ENCODE peak calls at places on chromosome 17, in ten cellular contexts. C, G, H, Z, I, S, N, B, W and Q are unnamed samples.

GRCh38 chr17:7266784-7267183 is 4.5 kb upstream of the CLDN7 start:
- DNase-seq in C (no peak), Z (no peak), W (no peak), I (no peak), H (peak; percentile 36), B (no peak), S (no peak), G (no peak), N (no peak), Q (no peak)

GRCh38 chr17:73393962-73394361 is 82.2 kb upstream of the CDC42EP4 start:
- DNase-seq in H (no peak), I (no peak), Z (no peak), C (no peak), N (no peak), S (no peak), G (no peak), B (no peak), W (no peak), Q (no peak)

GRCh38 chr17:79777166-79777843 is 643 bp upstream of the CBX2 start:
- DNase-seq in H (no peak), C (peak; percentile 52), S (peak; percentile 20), I (peak; percentile 77), G (no peak), Z (no peak), B (peak; percentile 83), W (peak; percentile 54), N (no peak), Q (peak; percentile 35)

GRCh38 chr17:55442953-55443683 is 21.5 kb upstream of the MMD start:
- DNase-seq in Z (no peak), S (no peak), I (no peak), W (no peak), N (no peak), C (no peak), G (no peak), H (peak; percentile 49), B (no peak), Q (no peak)

GRCh38 chr17:32494621-32495346 is 8.0 kb downstream of the CDK5R1 start:
- DNase-seq in G (peak; percentile 66), C (no peak), H (no peak), N (no peak), B (no peak), Z (no peak), I (no peak), S (no peak), W (no peak), Q (no peak)

GRCh38 chr17:42891539-42892152 is 9.0 kb upstream of the G6PC1 start:
- DNase-seq in I (no peak), G (peak; percentile 81), B (peak; percentile 57), S (no peak), C (peak; percentile 38), H (no peak), Z (no peak), W (no peak), N (no peak), Q (no peak)

GRCh38 chr17:66938656-66939055 is 25.9 kb upstream of the CACNG4 start:
- DNase-seq in H (no peak), S (no peak), B (no peak), I (no peak), Z (no peak), G (no peak), W (no peak), C (no peak), N (no peak), Q (no peak)

GRCh38 chr17:71975331-71975801 is 145.5 kb upstream of the SOX9 start:
- DNase-seq in G (peak; percentile 86), N (no peak), B (no peak), C (peak; percentile 75), H (peak; percentile 48), S (no peak), I (no peak), Z (no peak), W (peak; percentile 13), Q (no peak)

GRCh38 chr17:44807093-44807816 is 22.8 kb downstream of the GJC1 start:
- DNase-seq in G (no peak), C (no peak), Z (no peak), I (no peak), W (no peak), H (no peak), S (no peak), N (no peak), B (no peak), Q (no peak)

GRCh38 chr17:74566132-74566753 is 1.1 kb downstream of the CD300H start:
- DNase-seq in S (peak; percentile 33), G (no peak), W (peak; percentile 18), I (peak; percentile 63), C (peak; percentile 39), N (no peak), Z (peak; percentile 29), H (no peak), B (no peak), Q (peak; percentile 31)

GRCh38 chr17:80441133-80441578 is 26.2 kb downstream of the ENDOV start:
- DNase-seq in N (no peak), C (no peak), W (no peak), H (no peak), S (peak; percentile 43), G (no peak), B (peak; percentile 74), I (peak; percentile 65), Z (peak; percentile 53), Q (peak; percentile 56)

GRCh38 chr17:59853168-59853918 is 39.4 kb downstream of the TUBD1 start:
- DNase-seq in W (peak; percentile 80), Z (peak; percentile 43), N (peak; percentile 34), C (peak; percentile 83), H (peak; percentile 80), G (peak; percentile 46), B (no peak), S (peak; percentile 44), I (peak; percentile 95), Q (peak; percentile 50)

GRCh38 chr17:62001105-62001504 is 64.0 kb downstream of the MED13 start:
- DNase-seq in Z (no peak), C (no peak), I (no peak), N (no peak), H (no peak), S (no peak), G (no peak), W (no peak), B (no peak), Q (no peak)

GRCh38 chr17:68011199-68011665 is 15.0 kb upstream of the C17orf58 start:
- DNase-seq in H (no peak), I (peak; percentile 77), G (no peak), C (peak; percentile 75), N (peak; percentile 57), S (peak; percentile 63), B (no peak), Z (peak; percentile 44), W (peak; percentile 56), Q (no peak)
- H3K4me3 ChIP-seq in H (no peak overlapping the region), I (peak overlapping the region; percentile 47), G (no peak overlapping the region), C (no peak overlapping the region), N (no peak overlapping the region), S (peak overlapping the region; percentile 31), B (no peak overlapping the region), Z (peak overlapping the region; percentile 37), W (no peak overlapping the region), Q (peak overlapping the region; percentile 48)

DNA sequence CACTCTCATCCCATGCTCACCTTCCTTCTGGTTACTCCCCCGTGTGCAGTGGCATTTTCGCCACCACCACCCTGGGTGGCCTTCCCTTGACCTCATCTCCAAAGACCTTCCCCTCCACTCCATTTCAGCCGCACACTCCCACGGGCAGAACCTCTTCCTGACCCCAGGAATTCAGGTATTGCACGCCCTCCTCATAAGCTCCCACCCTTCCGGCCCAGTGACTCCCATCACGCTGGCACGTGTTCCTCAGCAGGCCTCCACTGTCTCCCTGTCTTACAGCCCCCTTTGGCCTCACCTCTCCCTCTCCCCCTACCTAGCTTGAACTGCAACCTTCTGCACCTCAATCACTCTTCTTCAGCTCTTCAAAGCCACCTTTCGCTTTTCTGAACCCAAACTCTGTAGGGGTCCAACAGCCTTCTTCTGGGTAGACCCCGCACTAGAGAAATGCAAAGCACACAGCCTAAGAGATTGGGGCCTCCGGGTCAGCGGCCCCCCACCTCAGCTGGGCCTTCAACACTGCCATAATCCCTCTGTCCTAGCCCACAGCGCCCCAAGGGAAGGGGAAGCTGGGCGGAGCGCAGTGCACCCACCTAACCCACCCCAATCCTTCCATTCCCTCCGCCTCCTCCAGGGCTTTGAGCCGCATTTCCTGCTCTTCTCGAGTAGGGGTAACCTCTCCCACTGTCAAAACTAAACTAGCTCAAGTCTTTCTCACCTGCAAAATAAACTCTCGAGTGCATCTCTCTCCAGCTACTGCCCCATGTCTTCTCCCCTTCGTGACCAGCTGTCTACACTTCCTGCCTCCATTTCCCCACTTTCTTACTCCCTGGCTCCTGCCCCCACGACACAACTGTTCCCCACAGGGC is 1.7 kb upstream of the TMEM97 start:
- DNase-seq in B (no peak), G (no peak), W (no peak), Z (no peak), S (no peak), H (no peak), I (no peak), C (no peak), N (no peak), Q (no peak)
- H3K4me3 ChIP-seq in B (no peak overlapping the region), G (no peak overlapping the region), W (no peak overlapping the region), Z (no peak overlapping the region), S (no peak overlapping the region), H (no peak overlapping the region), I (peak overlapping the region; percentile 89), C (no peak overlapping the region), N (no peak overlapping the region), Q (peak overlapping the region; percentile 95)

DNA sequence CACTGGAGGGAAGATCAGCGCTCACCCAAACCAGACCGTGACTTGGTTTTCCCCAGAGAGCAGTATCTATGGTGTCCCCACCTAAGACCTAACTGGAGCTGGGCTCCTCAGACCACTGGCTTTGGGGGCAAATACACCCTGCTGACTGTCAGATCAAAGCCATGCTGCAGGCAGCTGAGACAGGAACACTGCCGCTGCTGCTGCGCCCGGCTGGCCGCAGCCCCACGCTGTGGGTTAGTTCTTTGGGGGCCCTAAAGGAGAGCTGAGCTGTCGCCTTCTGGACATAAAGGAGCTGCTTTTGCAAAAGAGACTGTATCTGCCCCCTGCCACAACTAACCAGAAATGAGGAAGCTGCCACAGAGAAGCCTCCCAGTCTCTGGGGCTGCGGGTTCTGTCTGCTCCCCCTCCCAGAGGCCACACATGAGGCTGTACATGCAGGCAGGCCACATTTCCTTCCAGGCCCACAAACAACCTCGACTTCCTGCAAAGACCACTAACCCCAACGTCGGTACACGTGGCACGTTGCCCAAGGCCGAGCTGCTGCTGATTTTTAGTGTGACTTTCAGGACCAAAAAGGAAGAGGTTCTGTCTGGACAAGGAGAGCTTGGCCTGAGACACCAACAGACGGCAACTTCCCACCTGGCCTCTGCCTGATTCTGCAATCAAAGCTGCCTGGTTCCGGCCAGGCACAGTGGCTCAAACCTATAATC is 18.2 kb upstream of the ABR start:
- DNase-seq in Z (peak; percentile 50), S (peak; percentile 78), H (no peak), G (peak; percentile 87), W (peak; percentile 44), B (peak; percentile 94), C (peak; percentile 82), I (peak; percentile 96), N (peak; percentile 70), Q (peak; percentile 91)
- H3K4me3 ChIP-seq in Z (peak overlapping the region; percentile 25), S (peak overlapping the region; percentile 10), H (no peak overlapping the region), G (no peak overlapping the region), W (no peak overlapping the region), B (no peak overlapping the region), C (no peak overlapping the region), I (peak overlapping the region; percentile 51), N (no peak overlapping the region), Q (peak overlapping the region; percentile 5)

DNA sequence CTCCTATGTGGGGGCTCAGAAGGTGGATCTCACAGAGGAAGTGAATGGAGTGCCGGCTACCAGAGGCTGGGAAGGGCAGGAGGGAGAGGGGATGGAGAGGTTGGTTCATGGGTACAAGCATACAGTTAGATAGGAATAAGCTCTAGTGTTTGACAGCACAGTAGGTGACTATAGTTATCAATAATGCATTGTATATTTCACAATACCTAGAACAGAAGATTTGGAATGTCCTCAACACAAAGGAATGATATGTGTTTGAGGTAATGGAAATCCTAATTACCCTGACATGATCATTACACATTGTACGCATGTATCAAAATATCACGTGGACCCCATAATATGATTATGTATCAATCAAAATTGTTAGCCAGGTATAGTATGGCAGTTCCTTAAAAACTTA is 38.9 kb upstream of the MED9 start:
- DNase-seq in W (no peak), Z (no peak), B (no peak), H (no peak), G (no peak), I (no peak), C (no peak), S (no peak), N (no peak), Q (no peak)
- H3K4me3 ChIP-seq in W (no peak overlapping the region), Z (no peak overlapping the region), B (no peak overlapping the region), H (no peak overlapping the region), G (no peak overlapping the region), I (no peak overlapping the region), C (no peak overlapping the region), S (no peak overlapping the region), N (no peak overlapping the region), Q (no peak overlapping the region)